ENCODE peak calls at places on chromosome 16, in ten cellular contexts. U is KG1; I is NCI-H2171 treated with DMSO at 0.1 percent for 48 hours; V is skeletal muscle cell; N is stimulated activated CD4-positive, alpha-beta T cell treated with anti-CD3 and anti-CD28 coated beads, Interleukin-1b, Interleukin-23, amount 100 ng/mL, for 1 hour; Q is NB4; A is HTR-8/SVneo; S is PC-3; E is NCI-H1436; T is right cardiac atrium. C is an unnamed sample.

GRCh38 chr16:4882261-4882632 is 35.0 kb downstream of the UBN1 start:
- DNase-seq in U (no peak), I (peak), V (peak), N (no peak), Q (no peak), A (no peak), S (peak), E (no peak), T (no peak), C (no peak)

GRCh38 chr16:725041-725376 is 1.2 kb downstream of the CCDC78 start:
- DNase-seq in U (no peak), I (no peak), V (no peak), N (no peak), Q (no peak), A (no peak), S (no peak), E (no peak), T (no peak), C (no peak)

GRCh38 chr16:10093564-10093963 is 88.7 kb downstream of the GRIN2A start:
- DNase-seq in U (no peak), I (no peak), V (no peak), N (no peak), Q (peak), A (no peak), S (no peak), E (no peak), T (no peak), C (no peak)

GRCh38 chr16:24070851-24071250 is 185.3 kb upstream of the CACNG3 start:
- DNase-seq in U (peak), I (peak), V (no peak), N (no peak), Q (peak), A (peak), S (peak), E (peak), T (peak), C (no peak)

GRCh38 chr16:31134625-31135534 is 647 bp downstream of the PRSS8 start:
- DNase-seq in U (no peak), I (peak), V (no peak), N (no peak), Q (peak), A (no peak), S (peak), E (peak), T (no peak), C (peak)

GRCh38 chr16:84286568-84287220 is 8.0 kb upstream of the WFDC1 start:
- DNase-seq in U (no peak), I (peak), V (no peak), N (no peak), Q (no peak), A (no peak), S (no peak), E (no peak), T (peak), C (no peak)

GRCh38 chr16:53944026-53944425 is 240.1 kb downstream of the FTO start:
- DNase-seq in U (no peak), I (no peak), V (no peak), N (no peak), Q (no peak), A (no peak), S (peak), E (no peak), T (no peak), C (no peak)

GRCh38 chr16:2273931-2274330 is 6.0 kb upstream of the RNPS1 start:
- DNase-seq in U (no peak), I (no peak), V (no peak), N (no peak), Q (no peak), A (no peak), S (no peak), E (no peak), T (no peak), C (no peak)

GRCh38 chr16:69311533-69312388 is 611 bp downstream of the VPS4A start:
- DNase-seq in U (peak), I (peak), V (no peak), N (no peak), Q (peak), A (peak), S (peak), E (no peak), T (peak), C (no peak)